ENCODE peak calls at places on chromosome 5, in nine cellular contexts. L is hypothalamus; Q is AML-193; Z is activated naive CD8-positive, alpha-beta T cell treated with anti-CD3 and anti-CD28 coated beads for 36 hours; M is colonic mucosa; B is T-cell; W is posterior cingulate gyrus; Y is CD8-positive, alpha-beta T cell; I is Caco-2. D is an unnamed sample.

GRCh38 chr5:59016925-59017324 is 434.1 kb downstream of the RAB3C start:
- DNase-seq in L (no peak), Q (no peak), Z (no peak), M (no peak), B (no peak), W (no peak), Y (no peak), I (no peak), D (no peak)

GRCh38 chr5:173845321-173845720 is 42.8 kb upstream of the CPEB4 start:
- DNase-seq in L (no peak), Q (no peak), Z (no peak), M (no peak), B (no peak), W (no peak), Y (no peak), I (no peak), D (no peak)

GRCh38 chr5:73447234-73448071 is 1.1 kb downstream of the FOXD1 start:
- DNase-seq in L (no peak), Q (no peak), Z (peak; percentile 40), M (peak; percentile 38), B (peak; percentile 46), W (peak; percentile 70), Y (no peak), I (peak; percentile 58), D (peak; percentile 55)

GRCh38 chr5:173644700-173645436 is 28.4 kb upstream of the BOD1 start:
- DNase-seq in L (no peak), Q (no peak), Z (no peak), M (no peak), B (no peak), W (no peak), Y (no peak), I (peak; percentile 44), D (no peak)

GRCh38 chr5:82396396-82396795 is 118.2 kb upstream of the RPS23 start:
- DNase-seq in L (no peak), Q (no peak), Z (no peak), M (no peak), B (no peak), W (no peak), Y (no peak), I (no peak), D (no peak)

GRCh38 chr5:10317825-10318682 is 10.4 kb upstream of the CMBL start:
- DNase-seq in L (no peak), Q (no peak), Z (no peak), M (no peak), B (no peak), W (no peak), Y (no peak), I (no peak), D (no peak)

GRCh38 chr5:140977003-140977402 is 10.7 kb downstream of the PCDHAC2 start:
- DNase-seq in L (no peak), Q (no peak), Z (no peak), M (no peak), B (no peak), W (no peak), Y (no peak), I (no peak), D (no peak)

GRCh38 chr5:113067635-113068344 is 91.2 kb downstream of the DCP2 start:
- DNase-seq in L (peak; percentile 31), Q (no peak), Z (no peak), M (no peak), B (no peak), W (no peak), Y (no peak), I (no peak), D (no peak)

GRCh38 chr5:53178830-53179229 is 69.3 kb upstream of the MOCS2 start:
- DNase-seq in L (no peak), Q (no peak), Z (no peak), M (no peak), B (no peak), W (no peak), Y (no peak), I (no peak), D (no peak)

GRCh38 chr5:77630246-77631165 is 8.0 kb downstream of the OTP start:
- DNase-seq in L (no peak), Q (no peak), Z (peak; percentile 68), M (peak; percentile 56), B (no peak), W (no peak), Y (no peak), I (peak; percentile 83), D (peak; percentile 73)

GRCh38 chr5:58925627-58926545 is 343.0 kb downstream of the RAB3C start:
- DNase-seq in L (no peak), Q (no peak), Z (peak; percentile 5), M (no peak), B (no peak), W (no peak), Y (no peak), I (no peak), D (peak; percentile 32)

GRCh38 chr5:138035605-138036537 is 3.0 kb upstream of the FAM13B start:
- DNase-seq in L (peak; percentile 53), Q (peak; percentile 92), Z (peak; percentile 52), M (peak; percentile 67), B (peak; percentile 58), W (peak; percentile 70), Y (peak; percentile 21), I (peak; percentile 88), D (peak; percentile 68)

GRCh38 chr5:52269853-52270252 is 517.9 kb upstream of the ITGA1 start:
- DNase-seq in L (no peak), Q (no peak), Z (no peak), M (no peak), B (no peak), W (no peak), Y (no peak), I (no peak), D (no peak)

GRCh38 chr5:10828241-10828640 is 67.2 kb upstream of the DAP start:
- DNase-seq in L (no peak), Q (no peak), Z (no peak), M (no peak), B (no peak), W (no peak), Y (no peak), I (no peak), D (no peak)

D was measured in activated CD4-positive, alpha-beta T cell treated with anti-CD3 and anti-CD28 coated beads for 48 hours.